ENCODE peak calls at places on chromosomes 7 and 10, in nine cellular contexts. One of them, this sample, is unnamed.

GRCh38 chr7:106063039-106063438 is 49.1 kb downstream of the SYPL1 start:
- DNase-seq in cardiac muscle cell: no peak
- DNase-seq in AG09319: no peak
- DNase-seq in WTC11: no peak
- DNase-seq in PC-3: no peak
- DNase-seq in uterus: no peak
- DNase-seq in right lobe of liver: no peak
- DNase-seq in fibroblast of mammary gland: no peak
- DNase-seq in cardiac fibroblast: no peak
- DNase-seq in this sample: no peak

GRCh38 chr10:28986117-28986792 is 302.6 kb upstream of the LYZL1 start:
- DNase-seq in cardiac muscle cell: no peak
- DNase-seq in AG09319: no peak
- DNase-seq in WTC11: no peak
- DNase-seq in PC-3: peak; percentile 61
- DNase-seq in uterus: no peak
- DNase-seq in right lobe of liver: no peak
- DNase-seq in fibroblast of mammary gland: peak; percentile 78
- DNase-seq in cardiac fibroblast: peak; percentile 34
- DNase-seq in this sample: no peak

GRCh38 chr10:11602919-11603523 is 8.4 kb downstream of the USP6NL start:
- DNase-seq in cardiac muscle cell: no peak
- DNase-seq in AG09319: no peak
- DNase-seq in WTC11: no peak
- DNase-seq in PC-3: peak; percentile 51
- DNase-seq in uterus: no peak
- DNase-seq in right lobe of liver: no peak
- DNase-seq in fibroblast of mammary gland: no peak
- DNase-seq in cardiac fibroblast: no peak
- DNase-seq in this sample: no peak

GRCh38 chr7:20064181-20064970 is 152.8 kb downstream of the MACC1 start:
- DNase-seq in cardiac muscle cell: no peak
- DNase-seq in AG09319: no peak
- DNase-seq in WTC11: no peak
- DNase-seq in PC-3: no peak
- DNase-seq in uterus: no peak
- DNase-seq in right lobe of liver: no peak
- DNase-seq in fibroblast of mammary gland: peak; percentile 14
- DNase-seq in cardiac fibroblast: no peak
- DNase-seq in this sample: no peak

GRCh38 chr7:138468244-138469123 is 8.4 kb downstream of the TRIM24 start:
- DNase-seq in cardiac muscle cell: no peak
- DNase-seq in AG09319: no peak
- DNase-seq in WTC11: no peak
- DNase-seq in PC-3: no peak
- DNase-seq in uterus: no peak
- DNase-seq in right lobe of liver: no peak
- DNase-seq in fibroblast of mammary gland: no peak
- DNase-seq in cardiac fibroblast: peak; percentile 79
- DNase-seq in this sample: no peak

GRCh38 chr7:91264924-91265681 is 870 bp downstream of the FZD1 start:
- DNase-seq in cardiac muscle cell: peak; percentile 69
- DNase-seq in AG09319: no peak
- DNase-seq in WTC11: peak; percentile 37
- DNase-seq in PC-3: peak; percentile 53
- DNase-seq in uterus: peak; percentile 47
- DNase-seq in right lobe of liver: peak; percentile 63
- DNase-seq in fibroblast of mammary gland: peak; percentile 67
- DNase-seq in cardiac fibroblast: peak; percentile 79
- DNase-seq in this sample: peak; percentile 20

GRCh38 chr7:27122075-27122910 is 8.3 kb downstream of the HOXA4 start:
- DNase-seq in cardiac muscle cell: no peak
- DNase-seq in AG09319: no peak
- DNase-seq in WTC11: no peak
- DNase-seq in PC-3: no peak
- DNase-seq in uterus: no peak
- DNase-seq in right lobe of liver: no peak
- DNase-seq in fibroblast of mammary gland: no peak
- DNase-seq in cardiac fibroblast: no peak
- DNase-seq in this sample: no peak

GRCh38 chr7:108347616-108348015 is 108.6 kb downstream of the NRCAM start:
- DNase-seq in cardiac muscle cell: peak; percentile 79
- DNase-seq in AG09319: no peak
- DNase-seq in WTC11: peak; percentile 79
- DNase-seq in PC-3: peak; percentile 49
- DNase-seq in uterus: no peak
- DNase-seq in right lobe of liver: no peak
- DNase-seq in fibroblast of mammary gland: peak; percentile 63
- DNase-seq in cardiac fibroblast: peak; percentile 77
- DNase-seq in this sample: peak; percentile 37

GRCh38 chr7:5363729-5364128 is 59.9 kb downstream of the TNRC18 start:
- DNase-seq in cardiac muscle cell: no peak
- DNase-seq in AG09319: no peak
- DNase-seq in WTC11: no peak
- DNase-seq in PC-3: no peak
- DNase-seq in uterus: no peak
- DNase-seq in right lobe of liver: no peak
- DNase-seq in fibroblast of mammary gland: no peak
- DNase-seq in cardiac fibroblast: no peak
- DNase-seq in this sample: no peak

GRCh38 chr7:139691253-139691781 is 86.5 kb downstream of the HIPK2 start:
- DNase-seq in cardiac muscle cell: no peak
- DNase-seq in AG09319: no peak
- DNase-seq in WTC11: no peak
- DNase-seq in PC-3: no peak
- DNase-seq in uterus: no peak
- DNase-seq in right lobe of liver: peak; percentile 93
- DNase-seq in fibroblast of mammary gland: peak; percentile 67
- DNase-seq in cardiac fibroblast: peak; percentile 61
- DNase-seq in this sample: no peak

GRCh38 chr7:19112290-19113000 is 5.0 kb downstream of the TWIST1 start:
- DNase-seq in cardiac muscle cell: peak; percentile 28
- DNase-seq in AG09319: peak; percentile 82
- DNase-seq in WTC11: peak; percentile 34
- DNase-seq in PC-3: no peak
- DNase-seq in uterus: no peak
- DNase-seq in right lobe of liver: no peak
- DNase-seq in fibroblast of mammary gland: peak; percentile 88
- DNase-seq in cardiac fibroblast: peak; percentile 68
- DNase-seq in this sample: no peak

GRCh38 chr10:26486985-26487850 is 49.1 kb downstream of the APBB1IP start:
- DNase-seq in cardiac muscle cell: no peak
- DNase-seq in AG09319: peak; percentile 90
- DNase-seq in WTC11: no peak
- DNase-seq in PC-3: peak; percentile 82
- DNase-seq in uterus: peak; percentile 28
- DNase-seq in right lobe of liver: no peak
- DNase-seq in fibroblast of mammary gland: peak; percentile 100
- DNase-seq in cardiac fibroblast: peak; percentile 84
- DNase-seq in this sample: no peak

GRCh38 chr10:8331896-8332729 is 277.6 kb downstream of the GATA3 start:
- DNase-seq in cardiac muscle cell: peak; percentile 51
- DNase-seq in AG09319: no peak
- DNase-seq in WTC11: peak; percentile 29
- DNase-seq in PC-3: peak; percentile 41
- DNase-seq in uterus: peak; percentile 23
- DNase-seq in right lobe of liver: peak; percentile 59
- DNase-seq in fibroblast of mammary gland: peak; percentile 14
- DNase-seq in cardiac fibroblast: peak; percentile 65
- DNase-seq in this sample: no peak

GRCh38 chr10:24174014-24174413 is 34.9 kb upstream of the KIAA1217 start:
- DNase-seq in cardiac muscle cell: no peak
- DNase-seq in AG09319: no peak
- DNase-seq in WTC11: no peak
- DNase-seq in PC-3: peak; percentile 79
- DNase-seq in uterus: no peak
- DNase-seq in right lobe of liver: no peak
- DNase-seq in fibroblast of mammary gland: no peak
- DNase-seq in cardiac fibroblast: no peak
- DNase-seq in this sample: no peak

GRCh38 chr10:77738496-77739158 is 101.0 kb upstream of the KCNMA1 start:
- DNase-seq in cardiac muscle cell: no peak
- DNase-seq in AG09319: no peak
- DNase-seq in WTC11: no peak
- DNase-seq in PC-3: peak; percentile 35
- DNase-seq in uterus: no peak
- DNase-seq in right lobe of liver: no peak
- DNase-seq in fibroblast of mammary gland: no peak
- DNase-seq in cardiac fibroblast: no peak
- DNase-seq in this sample: no peak

GRCh38 chr7:3371601-3372000 is 70.5 kb downstream of the SDK1 start:
- DNase-seq in cardiac muscle cell: no peak
- DNase-seq in AG09319: no peak
- DNase-seq in WTC11: no peak
- DNase-seq in PC-3: no peak
- DNase-seq in uterus: no peak
- DNase-seq in right lobe of liver: no peak
- DNase-seq in fibroblast of mammary gland: peak; percentile 16
- DNase-seq in cardiac fibroblast: no peak
- DNase-seq in this sample: no peak

GRCh38 chr10:67087140-67087436 is 161.3 kb downstream of the LRRTM3 start:
- DNase-seq in cardiac muscle cell: no peak
- DNase-seq in AG09319: no peak
- DNase-seq in WTC11: no peak
- DNase-seq in PC-3: no peak
- DNase-seq in uterus: no peak
- DNase-seq in right lobe of liver: no peak
- DNase-seq in fibroblast of mammary gland: no peak
- DNase-seq in cardiac fibroblast: no peak
- DNase-seq in this sample: no peak

GRCh38 chr7:28729276-28729675 is 228.9 kb downstream of the TRIL start:
- DNase-seq in cardiac muscle cell: no peak
- DNase-seq in AG09319: no peak
- DNase-seq in WTC11: no peak
- DNase-seq in PC-3: peak; percentile 72
- DNase-seq in uterus: no peak
- DNase-seq in right lobe of liver: no peak
- DNase-seq in fibroblast of mammary gland: no peak
- DNase-seq in cardiac fibroblast: no peak
- DNase-seq in this sample: no peak

GRCh38 chr7:137304624-137305235 is 38.8 kb downstream of the PTN start:
- DNase-seq in cardiac muscle cell: no peak
- DNase-seq in AG09319: no peak
- DNase-seq in WTC11: no peak
- DNase-seq in PC-3: no peak
- DNase-seq in uterus: no peak
- DNase-seq in right lobe of liver: no peak
- DNase-seq in fibroblast of mammary gland: no peak
- DNase-seq in cardiac fibroblast: peak; percentile 38
- DNase-seq in this sample: no peak
- TF ChIP-seq CTCF in cardiac muscle cell: no peak
- TF ChIP-seq CTCF in AG09319: no peak
- TF ChIP-seq CTCF in WTC11: no peak
- TF ChIP-seq CTCF in PC-3: peak; percentile 15
- TF ChIP-seq CTCF in uterus: no peak
- TF ChIP-seq CTCF in right lobe of liver: no peak
- TF ChIP-seq CTCF in fibroblast of mammary gland: no peak
- TF ChIP-seq CTCF in cardiac fibroblast: no peak
- TF ChIP-seq CTCF in this sample: no peak

GRCh38 chr10:131221632-131222277 is 89.8 kb downstream of the TCERG1L start:
- DNase-seq in cardiac muscle cell: no peak
- DNase-seq in AG09319: no peak
- DNase-seq in WTC11: no peak
- DNase-seq in PC-3: no peak
- DNase-seq in uterus: no peak
- DNase-seq in right lobe of liver: peak; percentile 51
- DNase-seq in fibroblast of mammary gland: no peak
- DNase-seq in cardiac fibroblast: no peak
- DNase-seq in this sample: no peak

GRCh38 chr10:131223422-131223821 is 88.1 kb downstream of the TCERG1L start:
- DNase-seq in cardiac muscle cell: no peak
- DNase-seq in AG09319: no peak
- DNase-seq in WTC11: no peak
- DNase-seq in PC-3: no peak
- DNase-seq in uterus: no peak
- DNase-seq in right lobe of liver: peak; percentile 30
- DNase-seq in fibroblast of mammary gland: no peak
- DNase-seq in cardiac fibroblast: no peak
- DNase-seq in this sample: no peak

GRCh38 chr10:131224106-131224505 is 87.4 kb downstream of the TCERG1L start:
- DNase-seq in cardiac muscle cell: no peak
- DNase-seq in AG09319: no peak
- DNase-seq in WTC11: no peak
- DNase-seq in PC-3: no peak
- DNase-seq in uterus: no peak
- DNase-seq in right lobe of liver: peak; percentile 36
- DNase-seq in fibroblast of mammary gland: no peak
- DNase-seq in cardiac fibroblast: no peak
- DNase-seq in this sample: no peak

GRCh38 chr10:131220601-131221171 is 90.8 kb downstream of the TCERG1L start:
- DNase-seq in cardiac muscle cell: no peak
- DNase-seq in AG09319: no peak
- DNase-seq in WTC11: no peak
- DNase-seq in PC-3: no peak
- DNase-seq in uterus: no peak
- DNase-seq in right lobe of liver: peak; percentile 32
- DNase-seq in fibroblast of mammary gland: no peak
- DNase-seq in cardiac fibroblast: no peak
- DNase-seq in this sample: no peak

DNA sequence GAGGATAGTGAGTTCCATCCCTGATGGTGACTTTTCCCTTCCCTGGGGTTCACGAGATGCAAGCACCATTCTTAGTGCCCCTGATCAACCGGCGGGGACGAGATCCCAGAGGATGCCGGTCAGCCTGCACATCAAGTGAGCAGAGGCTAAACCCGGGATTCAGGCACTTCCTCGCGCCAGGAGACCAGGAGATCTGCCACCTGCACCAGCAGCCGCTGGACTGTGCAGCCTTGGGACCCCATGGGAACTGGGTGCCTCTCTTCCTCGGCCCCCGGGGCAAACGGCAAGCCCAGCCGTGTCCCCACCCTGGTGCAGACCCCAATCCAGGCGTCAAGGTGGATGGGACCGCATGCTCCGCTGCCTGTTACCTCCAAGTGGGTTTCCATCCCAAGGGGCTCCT is 88.5 kb downstream of the TCERG1L start:
- DNase-seq in cardiac muscle cell: no peak
- DNase-seq in AG09319: no peak
- DNase-seq in WTC11: no peak
- DNase-seq in PC-3: no peak
- DNase-seq in uterus: no peak
- DNase-seq in right lobe of liver: peak; percentile 31
- DNase-seq in fibroblast of mammary gland: no peak
- DNase-seq in cardiac fibroblast: no peak
- DNase-seq in this sample: no peak
- TF ChIP-seq CTCF in cardiac muscle cell: no peak
- TF ChIP-seq CTCF in AG09319: no peak
- TF ChIP-seq CTCF in WTC11: no peak
- TF ChIP-seq CTCF in PC-3: no peak
- TF ChIP-seq CTCF in uterus: no peak
- TF ChIP-seq CTCF in right lobe of liver: no peak
- TF ChIP-seq CTCF in fibroblast of mammary gland: no peak
- TF ChIP-seq CTCF in cardiac fibroblast: no peak
- TF ChIP-seq CTCF in this sample: no peak

GRCh38 chr10:128211064-128211504 is 84.9 kb upstream of the MKI67 start:
- DNase-seq in cardiac muscle cell: no peak
- DNase-seq in AG09319: no peak
- DNase-seq in WTC11: peak; percentile 29
- DNase-seq in PC-3: no peak
- DNase-seq in uterus: no peak
- DNase-seq in right lobe of liver: no peak
- DNase-seq in fibroblast of mammary gland: no peak
- DNase-seq in cardiac fibroblast: no peak
- DNase-seq in this sample: no peak
- TF ChIP-seq CTCF in cardiac muscle cell: no peak
- TF ChIP-seq CTCF in AG09319: no peak
- TF ChIP-seq CTCF in WTC11: no peak
- TF ChIP-seq CTCF in PC-3: no peak
- TF ChIP-seq CTCF in uterus: no peak
- TF ChIP-seq CTCF in right lobe of liver: no peak
- TF ChIP-seq CTCF in fibroblast of mammary gland: no peak
- TF ChIP-seq CTCF in cardiac fibroblast: no peak
- TF ChIP-seq CTCF in this sample: no peak

GRCh38 chr10:51892965-51893658 is 193.7 kb upstream of the CSTF2T start:
- DNase-seq in cardiac muscle cell: peak; percentile 6
- DNase-seq in AG09319: no peak
- DNase-seq in WTC11: peak; percentile 36
- DNase-seq in PC-3: peak; percentile 85
- DNase-seq in uterus: no peak
- DNase-seq in right lobe of liver: no peak
- DNase-seq in fibroblast of mammary gland: peak; percentile 41
- DNase-seq in cardiac fibroblast: peak; percentile 37
- DNase-seq in this sample: no peak
- TF ChIP-seq CTCF in cardiac muscle cell: peak; percentile 18
- TF ChIP-seq CTCF in AG09319: peak; percentile 29
- TF ChIP-seq CTCF in WTC11: no peak
- TF ChIP-seq CTCF in PC-3: peak; percentile 98
- TF ChIP-seq CTCF in uterus: no peak
- TF ChIP-seq CTCF in right lobe of liver: no peak
- TF ChIP-seq CTCF in fibroblast of mammary gland: peak; percentile 37
- TF ChIP-seq CTCF in cardiac fibroblast: peak; percentile 39
- TF ChIP-seq CTCF in this sample: peak; percentile 46